ENCODE peak calls at places on chromosomes 5 and 9, in seven cellular contexts. One of them, this sample, is unnamed.

GRCh38 chr5:157335534-157336422 is 69.9 kb downstream of the CYFIP2 start:
- DNase-seq in fibroblast of the aortic adventitia: no peak
- DNase-seq in foreskin melanocyte: no peak
- DNase-seq in OCI-LY7: no peak
- DNase-seq in NCI-H1048: no peak
- DNase-seq in dermis microvascular lymphatic vessel endothelial cell: no peak
- DNase-seq in HS-27A: no peak
- DNase-seq in this sample: no peak

GRCh38 chr5:135372654-135373381 is 26.2 kb downstream of the MACROH2A1 start:
- DNase-seq in fibroblast of the aortic adventitia: no peak
- DNase-seq in NCI-H1048: no peak
- DNase-seq in dermis microvascular lymphatic vessel endothelial cell: no peak
- DNase-seq in HS-27A: no peak
- DNase-seq in foreskin melanocyte: no peak
- DNase-seq in OCI-LY7: no peak
- DNase-seq in this sample: no peak

GRCh38 chr5:54357371-54358058 is 47.1 kb upstream of the ARL15 start:
- DNase-seq in foreskin melanocyte: no peak
- DNase-seq in HS-27A: no peak
- DNase-seq in OCI-LY7: no peak
- DNase-seq in NCI-H1048: no peak
- DNase-seq in fibroblast of the aortic adventitia: no peak
- DNase-seq in dermis microvascular lymphatic vessel endothelial cell: peak
- DNase-seq in this sample: no peak

GRCh38 chr5:105506692-105507277 is 1944.2 kb upstream of the NUDT12 start:
- DNase-seq in foreskin melanocyte: no peak
- DNase-seq in HS-27A: no peak
- DNase-seq in fibroblast of the aortic adventitia: no peak
- DNase-seq in dermis microvascular lymphatic vessel endothelial cell: no peak
- DNase-seq in OCI-LY7: peak
- DNase-seq in NCI-H1048: no peak
- DNase-seq in this sample: peak

GRCh38 chr9:137028281-137029057 is 432 bp upstream of the ABCA2 start:
- DNase-seq in dermis microvascular lymphatic vessel endothelial cell: no peak
- DNase-seq in foreskin melanocyte: no peak
- DNase-seq in OCI-LY7: peak
- DNase-seq in HS-27A: no peak
- DNase-seq in fibroblast of the aortic adventitia: peak
- DNase-seq in NCI-H1048: no peak
- DNase-seq in this sample: peak

GRCh38 chr5:68456756-68457217 is 241.2 kb downstream of the PIK3R1 start:
- DNase-seq in fibroblast of the aortic adventitia: peak
- DNase-seq in foreskin melanocyte: no peak
- DNase-seq in NCI-H1048: no peak
- DNase-seq in HS-27A: no peak
- DNase-seq in OCI-LY7: no peak
- DNase-seq in dermis microvascular lymphatic vessel endothelial cell: peak
- DNase-seq in this sample: no peak

GRCh38 chr9:98610196-98610595 is 98.5 kb downstream of the GABBR2 start:
- DNase-seq in fibroblast of the aortic adventitia: no peak
- DNase-seq in NCI-H1048: no peak
- DNase-seq in dermis microvascular lymphatic vessel endothelial cell: no peak
- DNase-seq in OCI-LY7: no peak
- DNase-seq in foreskin melanocyte: no peak
- DNase-seq in HS-27A: no peak
- DNase-seq in this sample: no peak

GRCh38 chr9:70421020-70421271 is 6.5 kb upstream of the KLF9 start:
- DNase-seq in HS-27A: no peak
- DNase-seq in OCI-LY7: no peak
- DNase-seq in foreskin melanocyte: no peak
- DNase-seq in fibroblast of the aortic adventitia: no peak
- DNase-seq in NCI-H1048: no peak
- DNase-seq in dermis microvascular lymphatic vessel endothelial cell: no peak
- DNase-seq in this sample: no peak

GRCh38 chr5:155189981-155190380 is 176.4 kb downstream of the KIF4B start:
- DNase-seq in fibroblast of the aortic adventitia: no peak
- DNase-seq in dermis microvascular lymphatic vessel endothelial cell: no peak
- DNase-seq in NCI-H1048: peak
- DNase-seq in OCI-LY7: no peak
- DNase-seq in foreskin melanocyte: no peak
- DNase-seq in HS-27A: no peak
- DNase-seq in this sample: peak

GRCh38 chr5:107555425-107556090 is 115.2 kb downstream of the EFNA5 start:
- DNase-seq in foreskin melanocyte: no peak
- DNase-seq in HS-27A: no peak
- DNase-seq in fibroblast of the aortic adventitia: no peak
- DNase-seq in NCI-H1048: no peak
- DNase-seq in OCI-LY7: no peak
- DNase-seq in dermis microvascular lymphatic vessel endothelial cell: no peak
- DNase-seq in this sample: no peak

GRCh38 chr9:487429-487828 is 272.8 kb downstream of the DOCK8 start:
- DNase-seq in fibroblast of the aortic adventitia: no peak
- DNase-seq in foreskin melanocyte: no peak
- DNase-seq in NCI-H1048: no peak
- DNase-seq in dermis microvascular lymphatic vessel endothelial cell: no peak
- DNase-seq in HS-27A: no peak
- DNase-seq in OCI-LY7: no peak
- DNase-seq in this sample: no peak

GRCh38 chr5:68251386-68251785 is 35.8 kb downstream of the PIK3R1 start:
- DNase-seq in fibroblast of the aortic adventitia: no peak
- DNase-seq in dermis microvascular lymphatic vessel endothelial cell: no peak
- DNase-seq in HS-27A: no peak
- DNase-seq in OCI-LY7: no peak
- DNase-seq in foreskin melanocyte: no peak
- DNase-seq in NCI-H1048: no peak
- DNase-seq in this sample: no peak

GRCh38 chr9:81902601-81903000 is 25.6 kb upstream of the SPATA31D4 start:
- DNase-seq in OCI-LY7: no peak
- DNase-seq in HS-27A: no peak
- DNase-seq in dermis microvascular lymphatic vessel endothelial cell: no peak
- DNase-seq in NCI-H1048: no peak
- DNase-seq in foreskin melanocyte: peak
- DNase-seq in fibroblast of the aortic adventitia: peak
- DNase-seq in this sample: peak